ENCODE peak calls at places on chromosomes 3 and 15, in eight cellular contexts. H is skeletal muscle cell; F is activated CD8-positive, alpha-beta memory T cell treated with anti-CD3 and anti-CD28 coated beads for 48 hours; S is H54; J is activated naive CD4-positive, alpha-beta T cell treated with Interleukin-2 at 50 U/mL for 16 hours; B is prostate gland; T is fibroblast of lung; P is IMR-90. D is an unnamed sample.

GRCh38 chr3:38829404-38829803 is 13.4 kb upstream of the SCN10A start:
- DNase-seq in H (peak; percentile 81), F (no peak), S (peak; percentile 44), J (no peak), B (no peak), T (peak; percentile 85), P (peak; percentile 89), D (no peak)

GRCh38 chr3:107846282-107846852 is 244.5 kb downstream of the CD47 start:
- DNase-seq in H (peak; percentile 12), F (no peak), S (peak; percentile 38), J (peak; percentile 16), B (peak; percentile 74), T (peak; percentile 36), P (peak; percentile 64), D (no peak)

GRCh38 chr3:28841436-28841835 is 439.4 kb upstream of the RBMS3 start:
- DNase-seq in H (no peak), F (no peak), S (no peak), J (no peak), B (no peak), T (no peak), P (no peak), D (no peak)

GRCh38 chr3:146637871-146638270 is 32.7 kb upstream of the PLSCR5 start:
- DNase-seq in H (no peak), F (no peak), S (no peak), J (no peak), B (no peak), T (peak; percentile 11), P (no peak), D (no peak)

GRCh38 chr15:64379216-64379960 is 1.9 kb downstream of the PCLAF start:
- DNase-seq in H (no peak), F (no peak), S (no peak), J (no peak), B (no peak), T (peak; percentile 7), P (no peak), D (no peak)

GRCh38 chr3:89606151-89606550 is 498.7 kb downstream of the EPHA3 start:
- DNase-seq in H (no peak), F (no peak), S (no peak), J (no peak), B (no peak), T (peak; percentile 6), P (peak; percentile 9), D (no peak)

GRCh38 chr3:93867425-93867824 is 106.3 kb downstream of the PROS1 start:
- DNase-seq in H (no peak), F (no peak), S (peak; percentile 4), J (no peak), B (no peak), T (no peak), P (no peak), D (no peak)

GRCh38 chr3:37890522-37890921 is 28.8 kb downstream of the CTDSPL start:
- DNase-seq in H (no peak), F (no peak), S (no peak), J (no peak), B (no peak), T (no peak), P (no peak), D (no peak)

GRCh38 chr3:21294768-21295167 is 456.2 kb downstream of the ZNF385D start:
- DNase-seq in H (no peak), F (no peak), S (peak; percentile 5), J (no peak), B (no peak), T (peak; percentile 85), P (peak; percentile 17), D (no peak)

GRCh38 chr3:27165348-27165747 is 203.8 kb downstream of the NEK10 start:
- DNase-seq in H (peak; percentile 69), F (no peak), S (no peak), J (no peak), B (no peak), T (peak; percentile 88), P (peak; percentile 42), D (no peak)

GRCh38 chr15:100968043-100968966 is 49.1 kb downstream of the LRRK1 start:
- DNase-seq in H (no peak), F (no peak), S (no peak), J (no peak), B (no peak), T (peak; percentile 91), P (peak; percentile 81), D (no peak)

GRCh38 chr15:76979331-76979925 is 15.5 kb upstream of the PSTPIP1 start:
- DNase-seq in H (no peak), F (no peak), S (no peak), J (no peak), B (no peak), T (no peak), P (peak; percentile 61), D (no peak)

GRCh38 chr15:89451846-89452245 is 44.5 kb downstream of the RHCG start:
- DNase-seq in H (no peak), F (no peak), S (no peak), J (no peak), B (no peak), T (no peak), P (no peak), D (no peak)

GRCh38 chr3:108838411-108838810 is 15.8 kb downstream of the TRAT1 start:
- DNase-seq in H (no peak), F (no peak), S (no peak), J (peak; percentile 64), B (no peak), T (no peak), P (no peak), D (no peak)

GRCh38 chr3:186540444-186541226 is 3.5 kb downstream of the CRYGS start:
- DNase-seq in H (peak; percentile 24), F (peak; percentile 51), S (peak; percentile 68), J (peak; percentile 83), B (peak; percentile 77), T (peak; percentile 67), P (peak; percentile 75), D (no peak)

D was measured in GM12892.